ENCODE peak calls at places on chromosomes 6 and 20, in ten cellular contexts. D, U, F, O, K, N, B, Z, A and X are unnamed samples.

GRCh38 chr20:33927703-33928102 is 66.0 kb upstream of the RALY start:
- DNase-seq in D (no peak), U (no peak), F (no peak), O (no peak), K (no peak), N (no peak), B (no peak), Z (no peak), A (no peak), X (no peak)

GRCh38 chr6:161439093-161439492 is 165.2 kb upstream of the AGPAT4 start:
- DNase-seq in D (peak; percentile 79), U (no peak), F (no peak), O (peak; percentile 86), K (no peak), N (no peak), B (peak; percentile 89), Z (no peak), A (peak; percentile 63), X (no peak)

GRCh38 chr20:38523697-38524096 is 51.1 kb downstream of the RALGAPB start:
- DNase-seq in D (peak; percentile 57), U (no peak), F (no peak), O (peak; percentile 21), K (no peak), N (no peak), B (peak; percentile 76), Z (no peak), A (no peak), X (no peak)

GRCh38 chr20:63428906-63429575 is 43.4 kb downstream of the KCNQ2 start:
- DNase-seq in D (no peak), U (no peak), F (no peak), O (no peak), K (no peak), N (no peak), B (no peak), Z (no peak), A (no peak), X (no peak)

GRCh38 chr20:49009899-49010631 is 36.0 kb upstream of the CSE1L start:
- DNase-seq in D (no peak), U (no peak), F (no peak), O (no peak), K (no peak), N (no peak), B (no peak), Z (no peak), A (no peak), X (no peak)

GRCh38 chr6:89433637-89434499 is 916 bp downstream of the ANKRD6 start:
- DNase-seq in D (no peak), U (peak; percentile 65), F (no peak), O (no peak), K (peak; percentile 4), N (peak; percentile 44), B (peak; percentile 46), Z (peak; percentile 66), A (peak; percentile 60), X (peak; percentile 13)

GRCh38 chr6:115000736-115001135 is 657.9 kb upstream of the HS3ST5 start:
- DNase-seq in D (no peak), U (no peak), F (no peak), O (no peak), K (no peak), N (no peak), B (no peak), Z (no peak), A (no peak), X (no peak)

GRCh38 chr6:30356519-30356918 is 11.6 kb downstream of the RPP21 start:
- DNase-seq in D (no peak), U (no peak), F (no peak), O (no peak), K (no peak), N (no peak), B (no peak), Z (no peak), A (no peak), X (no peak)